ENCODE peak calls at places on chromosomes 11 and 22, in eight cellular contexts. One of them, this sample, is unnamed.

GRCh38 chr11:130177782-130178181 is 18.2 kb downstream of the ST14 start:
- DNase-seq in A549: no peak
- DNase-seq in NCI-H2081: peak
- DNase-seq in GM20000: no peak
- DNase-seq in NCI-H1436 treated with DMSO at 0.1 percent for 48 hours: no peak
- DNase-seq in sigmoid colon: no peak
- DNase-seq in progenitor cell of endocrine pancreas: no peak
- DNase-seq in endothelial cell: no peak
- DNase-seq in this sample: no peak

GRCh38 chr22:20781272-20781990 is 7.5 kb downstream of the SERPIND1 start:
- DNase-seq in A549: no peak
- DNase-seq in NCI-H2081: peak
- DNase-seq in GM20000: no peak
- DNase-seq in NCI-H1436 treated with DMSO at 0.1 percent for 48 hours: no peak
- DNase-seq in sigmoid colon: no peak
- DNase-seq in progenitor cell of endocrine pancreas: no peak
- DNase-seq in endothelial cell: no peak
- DNase-seq in this sample: no peak

GRCh38 chr22:36871669-36872081 is 10.9 kb downstream of the NCF4 start:
- DNase-seq in A549: no peak
- DNase-seq in NCI-H2081: no peak
- DNase-seq in GM20000: no peak
- DNase-seq in NCI-H1436 treated with DMSO at 0.1 percent for 48 hours: no peak
- DNase-seq in sigmoid colon: no peak
- DNase-seq in progenitor cell of endocrine pancreas: no peak
- DNase-seq in endothelial cell: no peak
- DNase-seq in this sample: no peak

GRCh38 chr11:112477152-112477928 is 216.7 kb upstream of the PLET1 start:
- DNase-seq in A549: no peak
- DNase-seq in NCI-H2081: peak
- DNase-seq in GM20000: no peak
- DNase-seq in NCI-H1436 treated with DMSO at 0.1 percent for 48 hours: peak
- DNase-seq in sigmoid colon: no peak
- DNase-seq in progenitor cell of endocrine pancreas: no peak
- DNase-seq in endothelial cell: no peak
- DNase-seq in this sample: no peak

GRCh38 chr22:48745842-48746788 is 1081.6 kb downstream of the BRD1 start:
- DNase-seq in A549: no peak
- DNase-seq in NCI-H2081: no peak
- DNase-seq in GM20000: no peak
- DNase-seq in NCI-H1436 treated with DMSO at 0.1 percent for 48 hours: no peak
- DNase-seq in sigmoid colon: no peak
- DNase-seq in progenitor cell of endocrine pancreas: peak
- DNase-seq in endothelial cell: peak
- DNase-seq in this sample: peak

GRCh38 chr11:40722179-40722795 is 737.2 kb downstream of the LRRC4C start:
- DNase-seq in A549: peak
- DNase-seq in NCI-H2081: no peak
- DNase-seq in GM20000: peak
- DNase-seq in NCI-H1436 treated with DMSO at 0.1 percent for 48 hours: no peak
- DNase-seq in sigmoid colon: peak
- DNase-seq in progenitor cell of endocrine pancreas: peak
- DNase-seq in endothelial cell: peak
- DNase-seq in this sample: no peak

GRCh38 chr11:103842795-103843194 is 193.6 kb upstream of the DDI1 start:
- DNase-seq in A549: no peak
- DNase-seq in NCI-H2081: no peak
- DNase-seq in GM20000: no peak
- DNase-seq in NCI-H1436 treated with DMSO at 0.1 percent for 48 hours: no peak
- DNase-seq in sigmoid colon: no peak
- DNase-seq in progenitor cell of endocrine pancreas: no peak
- DNase-seq in endothelial cell: no peak
- DNase-seq in this sample: no peak

GRCh38 chr22:19766506-19767426 is 6.2 kb downstream of the TBX1 start:
- DNase-seq in A549: no peak
- DNase-seq in NCI-H2081: no peak
- DNase-seq in GM20000: peak
- DNase-seq in NCI-H1436 treated with DMSO at 0.1 percent for 48 hours: no peak
- DNase-seq in sigmoid colon: no peak
- DNase-seq in progenitor cell of endocrine pancreas: no peak
- DNase-seq in endothelial cell: peak
- DNase-seq in this sample: peak

GRCh38 chr11:38019072-38019775 is 1421.2 kb upstream of the RAG2 start:
- DNase-seq in A549: no peak
- DNase-seq in NCI-H2081: no peak
- DNase-seq in GM20000: no peak
- DNase-seq in NCI-H1436 treated with DMSO at 0.1 percent for 48 hours: no peak
- DNase-seq in sigmoid colon: no peak
- DNase-seq in progenitor cell of endocrine pancreas: no peak
- DNase-seq in endothelial cell: peak
- DNase-seq in this sample: peak

GRCh38 chr22:42431401-42432019 is 693 bp downstream of the NFAM1 start:
- DNase-seq in A549: no peak
- DNase-seq in NCI-H2081: no peak
- DNase-seq in GM20000: no peak
- DNase-seq in NCI-H1436 treated with DMSO at 0.1 percent for 48 hours: no peak
- DNase-seq in sigmoid colon: peak
- DNase-seq in progenitor cell of endocrine pancreas: no peak
- DNase-seq in endothelial cell: no peak
- DNase-seq in this sample: no peak

GRCh38 chr11:10158461-10158860 is 135.6 kb downstream of the SBF2 start:
- DNase-seq in A549: no peak
- DNase-seq in NCI-H2081: no peak
- DNase-seq in GM20000: no peak
- DNase-seq in NCI-H1436 treated with DMSO at 0.1 percent for 48 hours: no peak
- DNase-seq in sigmoid colon: no peak
- DNase-seq in progenitor cell of endocrine pancreas: no peak
- DNase-seq in endothelial cell: no peak
- DNase-seq in this sample: no peak

GRCh38 chr11:111694851-111695250 is 71.3 kb downstream of the PPP2R1B start:
- DNase-seq in A549: no peak
- DNase-seq in NCI-H2081: no peak
- DNase-seq in GM20000: peak
- DNase-seq in NCI-H1436 treated with DMSO at 0.1 percent for 48 hours: no peak
- DNase-seq in sigmoid colon: no peak
- DNase-seq in progenitor cell of endocrine pancreas: no peak
- DNase-seq in endothelial cell: no peak
- DNase-seq in this sample: no peak

GRCh38 chr11:122981388-122982264 is at the start of gene BSX:
- DNase-seq in A549: no peak
- DNase-seq in NCI-H2081: no peak
- DNase-seq in GM20000: peak
- DNase-seq in NCI-H1436 treated with DMSO at 0.1 percent for 48 hours: no peak
- DNase-seq in sigmoid colon: no peak
- DNase-seq in progenitor cell of endocrine pancreas: peak
- DNase-seq in endothelial cell: peak
- DNase-seq in this sample: peak

GRCh38 chr11:134275534-134276395 is at the start of gene GLB1L3:
- DNase-seq in A549: peak
- DNase-seq in NCI-H2081: peak
- DNase-seq in GM20000: peak
- DNase-seq in NCI-H1436 treated with DMSO at 0.1 percent for 48 hours: no peak
- DNase-seq in sigmoid colon: no peak
- DNase-seq in progenitor cell of endocrine pancreas: peak
- DNase-seq in endothelial cell: peak
- DNase-seq in this sample: no peak

GRCh38 chr11:76243157-76243556 is 36.9 kb upstream of the WNT11 start:
- DNase-seq in A549: no peak
- DNase-seq in NCI-H2081: no peak
- DNase-seq in GM20000: no peak
- DNase-seq in NCI-H1436 treated with DMSO at 0.1 percent for 48 hours: no peak
- DNase-seq in sigmoid colon: no peak
- DNase-seq in progenitor cell of endocrine pancreas: no peak
- DNase-seq in endothelial cell: peak
- DNase-seq in this sample: no peak

GRCh38 chr11:68028802-68029475 is 1.5 kb upstream of the NDUFS8 start:
- DNase-seq in A549: no peak
- DNase-seq in NCI-H2081: no peak
- DNase-seq in GM20000: no peak
- DNase-seq in NCI-H1436 treated with DMSO at 0.1 percent for 48 hours: no peak
- DNase-seq in sigmoid colon: no peak
- DNase-seq in progenitor cell of endocrine pancreas: no peak
- DNase-seq in endothelial cell: no peak
- DNase-seq in this sample: no peak

GRCh38 chr22:20243545-20244249 is 24.4 kb downstream of the RTN4R start:
- DNase-seq in A549: peak
- DNase-seq in NCI-H2081: peak
- DNase-seq in GM20000: peak
- DNase-seq in NCI-H1436 treated with DMSO at 0.1 percent for 48 hours: peak
- DNase-seq in sigmoid colon: peak
- DNase-seq in progenitor cell of endocrine pancreas: no peak
- DNase-seq in endothelial cell: peak
- DNase-seq in this sample: no peak

GRCh38 chr11:1149545-1149944 is 8.2 kb upstream of the MUC5AC start:
- DNase-seq in A549: no peak
- DNase-seq in NCI-H2081: no peak
- DNase-seq in GM20000: no peak
- DNase-seq in NCI-H1436 treated with DMSO at 0.1 percent for 48 hours: no peak
- DNase-seq in sigmoid colon: no peak
- DNase-seq in progenitor cell of endocrine pancreas: no peak
- DNase-seq in endothelial cell: no peak
- DNase-seq in this sample: no peak

GRCh38 chr11:124670732-124671131 is 2.8 kb downstream of the SIAE start:
- DNase-seq in A549: no peak
- DNase-seq in NCI-H2081: no peak
- DNase-seq in GM20000: peak
- DNase-seq in NCI-H1436 treated with DMSO at 0.1 percent for 48 hours: no peak
- DNase-seq in sigmoid colon: no peak
- DNase-seq in progenitor cell of endocrine pancreas: no peak
- DNase-seq in endothelial cell: no peak
- DNase-seq in this sample: no peak